ENCODE peak calls at places on chromosomes 7 and 10, in four cellular contexts. W is RWPE1; V is amygdala; G is activated CD8-positive, alpha-beta T cell treated with anti-CD3 and anti-CD28 coated beads for 36 hours. R is an unnamed sample.

GRCh38 chr10:944034-944831 is 12.7 kb upstream of the LARP4B start:
- DNase-seq in G (peak; percentile 51), V (peak; percentile 8), W (peak; percentile 19), R (peak; percentile 61)

GRCh38 chr10:69879628-69880257 is 78.0 kb downstream of the COL13A1 start:
- DNase-seq in W (no peak), V (no peak), G (no peak), R (no peak)

GRCh38 chr7:66353547-66353946 is 148.4 kb downstream of the TPST1 start:
- DNase-seq in V (no peak), G (no peak), W (peak; percentile 54), R (no peak)

GRCh38 chr7:319267-319661 is 29.3 kb downstream of the FOXL3 start:
- DNase-seq in W (no peak), G (no peak), V (no peak), R (no peak)

GRCh38 chr10:46528171-46528671 is 28.2 kb downstream of the GPRIN2 start:
- DNase-seq in G (peak; percentile 0), V (no peak), W (no peak), R (no peak)

GRCh38 chr10:43304687-43305333 is 37.9 kb upstream of the RASGEF1A start:
- DNase-seq in V (peak; percentile 11), G (peak; percentile 78), W (no peak), R (no peak)

GRCh38 chr10:73744690-73744994 is 470 bp downstream of the SEC24C start:
- DNase-seq in V (no peak), G (peak; percentile 85), W (peak; percentile 51), R (peak; percentile 27)

GRCh38 chr7:155007947-155008346 is 5.0 kb upstream of the PAXIP1 start:
- DNase-seq in V (no peak), G (peak; percentile 42), W (no peak), R (no peak)

GRCh38 chr7:113370910-113371309 is 252.6 kb upstream of the SMIM30 start:
- DNase-seq in W (no peak), V (no peak), G (no peak), R (no peak)

GRCh38 chr10:65670087-65670486 is 1255.7 kb upstream of the LRRTM3 start:
- DNase-seq in V (no peak), G (no peak), W (no peak), R (no peak)

GRCh38 chr10:26781797-26782196 is 79.0 kb downstream of the ABI1 start:
- DNase-seq in W (peak; percentile 8), V (no peak), G (peak; percentile 16), R (no peak)

GRCh38 chr7:76509931-76510877 is at the start of gene UPK3B:
- DNase-seq in W (peak; percentile 60), G (no peak), V (no peak), R (no peak)

GRCh38 chr7:121442845-121443244 is 46.7 kb upstream of the FAM3C start:
- DNase-seq in V (no peak), W (peak; percentile 36), G (peak; percentile 44), R (no peak)

GRCh38 chr7:121366852-121367431 is 29.2 kb downstream of the FAM3C start:
- DNase-seq in W (peak; percentile 19), G (peak; percentile 33), V (no peak), R (peak; percentile 14)

GRCh38 chr7:105673367-105674188 is 92.3 kb upstream of the EFCAB10 start:
- DNase-seq in V (no peak), G (peak; percentile 13), W (no peak), R (no peak)

GRCh38 chr7:45689011-45689796 is 115.0 kb downstream of the ADCY1 start:
- DNase-seq in V (no peak), W (peak; percentile 21), G (no peak), R (no peak)

GRCh38 chr10:43795639-43796038 is 147.0 kb upstream of the ZNF32 start:
- DNase-seq in W (no peak), V (no peak), G (no peak), R (no peak)

GRCh38 chr7:99102809-99103690 is 40.9 kb downstream of the SMURF1 start:
- DNase-seq in G (peak; percentile 54), V (no peak), W (peak; percentile 82), R (no peak)

GRCh38 chr7:4237296-4238235 is 444.5 kb upstream of the FOXK1 start:
- DNase-seq in W (no peak), G (no peak), V (no peak), R (no peak)

GRCh38 chr10:24561453-24561852 is 162.2 kb downstream of the ARHGAP21 start:
- DNase-seq in W (no peak), V (no peak), G (no peak), R (no peak)

GRCh38 chr10:34916368-34916767 is 101.3 kb upstream of the PARD3 start:
- DNase-seq in V (peak; percentile 25), W (peak; percentile 38), G (peak; percentile 4), R (no peak)

GRCh38 chr10:80268938-80269588 is 20.4 kb downstream of the MAT1A start:
- DNase-seq in W (no peak), G (no peak), V (no peak), R (no peak)

GRCh38 chr10:102163342-102163989 is 11.3 kb downstream of the NOLC1 start:
- DNase-seq in W (no peak), V (no peak), G (no peak), R (no peak)

GRCh38 chr7:142889825-142890224 is 4.3 kb upstream of the TRPV6 start:
- DNase-seq in V (no peak), G (no peak), W (no peak), R (no peak)

GRCh38 chr10:68856352-68856751 is 29.0 kb downstream of the STOX1 start:
- DNase-seq in G (no peak), V (no peak), W (no peak), R (no peak)

GRCh38 chr10:27242951-27243551 is 2.5 kb upstream of the ACBD5 start:
- DNase-seq in W (peak; percentile 67), G (peak; percentile 86), V (peak; percentile 84), R (peak; percentile 42)

GRCh38 chr7:123823898-123824753 is 20.8 kb upstream of the HYAL4 start:
- DNase-seq in W (no peak), V (no peak), G (peak; percentile 84), R (no peak)

GRCh38 chr7:155360495-155361362 is 63.1 kb downstream of the INSIG1 start:
- DNase-seq in G (no peak), W (no peak), V (no peak), R (no peak)

GRCh38 chr10:89347706-89348457 is 20.1 kb downstream of the IFIT3 start:
- DNase-seq in W (no peak), V (no peak), G (no peak), R (no peak)

GRCh38 chr10:79259834-79260233 is 87.4 kb upstream of the PPIF start:
- DNase-seq in G (no peak), V (no peak), W (no peak), R (no peak)

GRCh38 chr7:29375641-29376562 is 181.3 kb downstream of the CHN2 start:
- DNase-seq in V (no peak), G (no peak), W (peak; percentile 34), R (no peak)

GRCh38 chr7:46007194-46007593 is 86.1 kb upstream of the IGFBP3 start:
- DNase-seq in V (no peak), G (no peak), W (no peak), R (no peak)

GRCh38 chr7:56097700-56098099 is 4.9 kb upstream of the PHKG1 start:
- DNase-seq in G (no peak), V (no peak), W (no peak), R (no peak)

GRCh38 chr10:73339436-73339835 is 19.2 kb downstream of the CFAP70 start:
- DNase-seq in W (no peak), V (peak; percentile 6), G (no peak), R (no peak)

GRCh38 chr7:55144955-55145342 is 126.1 kb downstream of the EGFR start:
- DNase-seq in W (no peak), G (no peak), V (no peak), R (no peak)

R was measured in frontal cortex.